ENCODE peak calls at places on chromosomes 7 and 10, in seven cellular contexts. One of them, this sample, is unnamed.

GRCh38 chr10:49610015-49610734 is at the start of gene SLC18A3:
- DNase-seq in GM23248: no peak
- DNase-seq in osteoblast: peak; percentile 88
- DNase-seq in hepatocyte: no peak
- DNase-seq in mammary epithelial cell: no peak
- DNase-seq in neural progenitor cell: peak; percentile 71
- DNase-seq in GM23338: peak; percentile 51
- DNase-seq in this sample: no peak

GRCh38 chr7:65251851-65252620 is 121.6 kb upstream of the ZNF92 start:
- DNase-seq in mammary epithelial cell: peak; percentile 61
- DNase-seq in GM23248: peak; percentile 48
- DNase-seq in GM23338: peak; percentile 97
- DNase-seq in hepatocyte: peak; percentile 85
- DNase-seq in osteoblast: peak; percentile 90
- DNase-seq in neural progenitor cell: peak; percentile 89
- DNase-seq in this sample: no peak

GRCh38 chr10:50788951-50789904 is 49.5 kb downstream of the ASAH2B start:
- DNase-seq in GM23248: peak; percentile 80
- DNase-seq in neural progenitor cell: peak; percentile 59
- DNase-seq in GM23338: peak; percentile 75
- DNase-seq in osteoblast: peak; percentile 42
- DNase-seq in hepatocyte: peak; percentile 18
- DNase-seq in mammary epithelial cell: peak; percentile 21
- DNase-seq in this sample: peak; percentile 47

GRCh38 chr7:111756687-111757178 is 194.4 kb upstream of the IMMP2L start:
- DNase-seq in GM23338: peak; percentile 75
- DNase-seq in hepatocyte: peak; percentile 51
- DNase-seq in neural progenitor cell: peak; percentile 75
- DNase-seq in GM23248: peak; percentile 78
- DNase-seq in mammary epithelial cell: peak; percentile 23
- DNase-seq in osteoblast: peak; percentile 4
- DNase-seq in this sample: no peak

GRCh38 chr10:73653701-73654100 is 2.1 kb downstream of the SYNPO2L start:
- DNase-seq in mammary epithelial cell: no peak
- DNase-seq in hepatocyte: no peak
- DNase-seq in GM23338: peak; percentile 40
- DNase-seq in osteoblast: peak; percentile 56
- DNase-seq in GM23248: no peak
- DNase-seq in neural progenitor cell: peak; percentile 29
- DNase-seq in this sample: peak; percentile 64

GRCh38 chr10:42491001-42491592 is 147.3 kb downstream of the ZNF33B start:
- DNase-seq in GM23248: peak; percentile 26
- DNase-seq in GM23338: no peak
- DNase-seq in neural progenitor cell: no peak
- DNase-seq in osteoblast: no peak
- DNase-seq in hepatocyte: no peak
- DNase-seq in mammary epithelial cell: peak; percentile 43
- DNase-seq in this sample: no peak

GRCh38 chr10:80498833-80499671 is 38.6 kb upstream of the SH2D4B start:
- DNase-seq in mammary epithelial cell: peak; percentile 94
- DNase-seq in GM23338: no peak
- DNase-seq in GM23248: peak; percentile 99
- DNase-seq in neural progenitor cell: no peak
- DNase-seq in osteoblast: peak; percentile 96
- DNase-seq in hepatocyte: peak; percentile 94
- DNase-seq in this sample: peak; percentile 99

GRCh38 chr10:26367771-26368170 is 70.4 kb upstream of the APBB1IP start:
- DNase-seq in GM23248: peak; percentile 55
- DNase-seq in GM23338: peak; percentile 90
- DNase-seq in osteoblast: no peak
- DNase-seq in hepatocyte: peak; percentile 85
- DNase-seq in mammary epithelial cell: peak; percentile 3
- DNase-seq in neural progenitor cell: peak; percentile 78
- DNase-seq in this sample: no peak

GRCh38 chr10:75788394-75789205 is 357.2 kb downstream of the LRMDA start:
- DNase-seq in GM23248: peak; percentile 66
- DNase-seq in hepatocyte: no peak
- DNase-seq in GM23338: no peak
- DNase-seq in osteoblast: peak; percentile 76
- DNase-seq in neural progenitor cell: no peak
- DNase-seq in mammary epithelial cell: no peak
- DNase-seq in this sample: no peak

DNA sequence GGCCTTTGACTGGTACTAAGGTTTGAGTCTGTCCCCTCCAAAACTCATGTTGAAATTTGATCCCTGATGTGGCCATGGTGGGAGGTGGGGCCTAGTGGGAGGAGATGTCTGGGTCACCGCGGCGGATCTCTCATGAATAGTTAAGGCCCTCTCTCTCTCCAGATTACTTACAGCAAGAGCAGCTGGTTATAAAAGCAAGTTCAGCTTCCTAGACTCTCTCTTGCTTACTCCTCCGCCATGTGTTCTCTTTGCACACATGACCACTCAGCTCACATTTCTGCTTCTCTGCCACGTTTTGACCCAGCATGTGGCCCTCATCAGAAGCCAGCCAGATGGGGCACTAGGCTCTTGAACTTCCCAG is 29.9 kb upstream of the ZMIZ1 start:
- DNase-seq in osteoblast: no peak
- DNase-seq in neural progenitor cell: peak; percentile 78
- DNase-seq in GM23248: no peak
- DNase-seq in mammary epithelial cell: no peak
- DNase-seq in GM23338: peak; percentile 79
- DNase-seq in hepatocyte: no peak
- DNase-seq in this sample: no peak
- H2AFZ ChIP-seq in osteoblast: no peak overlapping the region
- H2AFZ ChIP-seq in neural progenitor cell: no peak overlapping the region
- H2AFZ ChIP-seq in GM23248: no peak overlapping the region
- H2AFZ ChIP-seq in mammary epithelial cell: no peak overlapping the region
- H2AFZ ChIP-seq in GM23338: peak overlapping the region; percentile 54
- H2AFZ ChIP-seq in hepatocyte: peak overlapping the region; percentile 32
- H2AFZ ChIP-seq in this sample: no peak overlapping the region

GRCh38 chr10:112756118-112756512 is 193.9 kb upstream of the TCF7L2 start:
- DNase-seq in GM23338: no peak
- DNase-seq in neural progenitor cell: no peak
- DNase-seq in GM23248: no peak
- DNase-seq in hepatocyte: no peak
- DNase-seq in mammary epithelial cell: no peak
- DNase-seq in osteoblast: no peak
- DNase-seq in this sample: no peak
- H2AFZ ChIP-seq in GM23338: no peak overlapping the region
- H2AFZ ChIP-seq in neural progenitor cell: no peak overlapping the region
- H2AFZ ChIP-seq in GM23248: no peak overlapping the region
- H2AFZ ChIP-seq in hepatocyte: no peak overlapping the region
- H2AFZ ChIP-seq in mammary epithelial cell: peak overlapping the region; percentile 22
- H2AFZ ChIP-seq in osteoblast: no peak overlapping the region
- H2AFZ ChIP-seq in this sample: no peak overlapping the region

GRCh38 chr10:34282186-34282585 is 532.9 kb downstream of the PARD3 start:
- DNase-seq in mammary epithelial cell: peak; percentile 64
- DNase-seq in neural progenitor cell: no peak
- DNase-seq in osteoblast: no peak
- DNase-seq in GM23248: no peak
- DNase-seq in hepatocyte: no peak
- DNase-seq in GM23338: no peak
- DNase-seq in this sample: no peak

GRCh38 chr10:34290412-34291082 is 524.5 kb downstream of the PARD3 start:
- DNase-seq in mammary epithelial cell: peak; percentile 63
- DNase-seq in hepatocyte: peak; percentile 18
- DNase-seq in GM23248: peak; percentile 61
- DNase-seq in GM23338: no peak
- DNase-seq in neural progenitor cell: no peak
- DNase-seq in osteoblast: peak; percentile 52
- DNase-seq in this sample: no peak

GRCh38 chr10:34288634-34289033 is 526.5 kb downstream of the PARD3 start:
- DNase-seq in hepatocyte: peak; percentile 42
- DNase-seq in neural progenitor cell: no peak
- DNase-seq in osteoblast: no peak
- DNase-seq in mammary epithelial cell: peak; percentile 84
- DNase-seq in GM23248: peak; percentile 27
- DNase-seq in GM23338: no peak
- DNase-seq in this sample: peak; percentile 73

GRCh38 chr10:34281661-34282060 is 533.4 kb downstream of the PARD3 start:
- DNase-seq in mammary epithelial cell: no peak
- DNase-seq in osteoblast: no peak
- DNase-seq in hepatocyte: no peak
- DNase-seq in GM23248: no peak
- DNase-seq in neural progenitor cell: no peak
- DNase-seq in GM23338: no peak
- DNase-seq in this sample: no peak

GRCh38 chr10:34286136-34286739 is 528.9 kb downstream of the PARD3 start:
- DNase-seq in osteoblast: no peak
- DNase-seq in GM23338: no peak
- DNase-seq in neural progenitor cell: no peak
- DNase-seq in mammary epithelial cell: peak; percentile 32
- DNase-seq in hepatocyte: no peak
- DNase-seq in GM23248: peak; percentile 75
- DNase-seq in this sample: no peak
- H2AFZ ChIP-seq in osteoblast: no peak overlapping the region
- H2AFZ ChIP-seq in GM23338: no peak overlapping the region
- H2AFZ ChIP-seq in neural progenitor cell: no peak overlapping the region
- H2AFZ ChIP-seq in mammary epithelial cell: peak overlapping the region; percentile 59
- H2AFZ ChIP-seq in hepatocyte: no peak overlapping the region
- H2AFZ ChIP-seq in GM23248: no peak overlapping the region
- H2AFZ ChIP-seq in this sample: no peak overlapping the region

GRCh38 chr7:49244543-49244942 is 320.2 kb downstream of the CDC14C start:
- DNase-seq in GM23248: no peak
- DNase-seq in neural progenitor cell: peak; percentile 63
- DNase-seq in hepatocyte: no peak
- DNase-seq in GM23338: peak; percentile 87
- DNase-seq in mammary epithelial cell: no peak
- DNase-seq in osteoblast: no peak
- DNase-seq in this sample: no peak
- H2AFZ ChIP-seq in GM23248: no peak overlapping the region
- H2AFZ ChIP-seq in neural progenitor cell: peak overlapping the region; percentile 91
- H2AFZ ChIP-seq in hepatocyte: no peak overlapping the region
- H2AFZ ChIP-seq in GM23338: no peak overlapping the region
- H2AFZ ChIP-seq in mammary epithelial cell: no peak overlapping the region
- H2AFZ ChIP-seq in osteoblast: no peak overlapping the region
- H2AFZ ChIP-seq in this sample: no peak overlapping the region

This sample was measured in PC-9.